ENCODE peak calls at places on chromosomes 1 and 21, in five cellular contexts. F, Q, H, L and B are unnamed samples.
A peak's percentile ranks its signal among the peaks of the same experiment; 100 is the strongest.

GRCh38 chr1:110829955-110830553 is 42.9 kb upstream of the CD53 start:
- DNase-seq in F (no peak), Q (peak; percentile 3), H (no peak), L (no peak), B (peak; percentile 48)

GRCh38 chr1:220950576-220950975 is 71.3 kb downstream of the HLX start:
- DNase-seq in F (no peak), Q (no peak), H (no peak), L (no peak), B (no peak)

GRCh38 chr1:162023547-162024501 is at the start of gene OLFML2B:
- DNase-seq in F (peak; percentile 58), Q (peak; percentile 84), H (no peak), L (no peak), B (peak; percentile 74)

GRCh38 chr1:35047188-35047858 is 15.6 kb upstream of the ZMYM6 start:
- DNase-seq in F (no peak), Q (no peak), H (no peak), L (no peak), B (peak; percentile 97)

GRCh38 chr1:203278087-203278884 is 27.0 kb upstream of the BTG2 start:
- DNase-seq in F (peak; percentile 92), Q (no peak), H (peak; percentile 98), L (peak; percentile 42), B (peak; percentile 91)

GRCh38 chr1:203424861-203425667 is 50.5 kb upstream of the PRELP start:
- DNase-seq in F (no peak), Q (no peak), H (no peak), L (no peak), B (no peak)

GRCh38 chr1:225737179-225737578 is 40.4 kb upstream of the SRP9 start:
- DNase-seq in F (no peak), Q (peak; percentile 28), H (no peak), L (no peak), B (no peak)

GRCh38 chr1:168428063-168428731 is 115.6 kb downstream of the XCL2 start:
- DNase-seq in F (no peak), Q (no peak), H (no peak), L (no peak), B (peak; percentile 63)

GRCh38 chr21:37082856-37083611 is 10.0 kb downstream of the TTC3 start:
- DNase-seq in F (no peak), Q (no peak), H (no peak), L (no peak), B (no peak)

GRCh38 chr1:48793863-48794262 is 17.2 kb upstream of the BEND5 start:
- DNase-seq in F (no peak), Q (no peak), H (no peak), L (no peak), B (no peak)

GRCh38 chr1:85027242-85027983 is 20.9 kb downstream of the MCOLN3 start:
- DNase-seq in F (no peak), Q (no peak), H (no peak), L (no peak), B (peak; percentile 15)

GRCh38 chr1:185352067-185352466 is 35.0 kb upstream of the IVNS1ABP start:
- DNase-seq in F (no peak), Q (no peak), H (no peak), L (no peak), B (no peak)

GRCh38 chr1:18104546-18105100 is 3.0 kb upstream of the IGSF21 start:
- DNase-seq in F (no peak), Q (no peak), H (no peak), L (no peak), B (no peak)

GRCh38 chr21:42641311-42642218 is 11.9 kb upstream of the PDE9A start:
- DNase-seq in F (no peak), Q (no peak), H (no peak), L (no peak), B (peak; percentile 19)

GRCh38 chr1:89706700-89707012 is 73.7 kb downstream of the LRRC8C start:
- DNase-seq in F (no peak), Q (no peak), H (no peak), L (no peak), B (no peak)

GRCh38 chr1:45446530-45446929 is 44.4 kb downstream of the TESK2 start:
- DNase-seq in F (no peak), Q (no peak), H (no peak), L (no peak), B (no peak)

GRCh38 chr1:168408531-168409242 is 128.0 kb downstream of the TBX19 start:
- DNase-seq in F (peak; percentile 20), Q (peak; percentile 32), H (peak; percentile 57), L (peak; percentile 26), B (peak; percentile 18)

GRCh38 chr21:17387030-17387617 is 125.7 kb upstream of the CXADR start:
- DNase-seq in F (peak; percentile 71), Q (peak; percentile 25), H (no peak), L (peak; percentile 16), B (peak; percentile 76)

GRCh38 chr1:67608661-67609571 is 76.1 kb upstream of the GADD45A start:
- DNase-seq in F (no peak), Q (no peak), H (no peak), L (no peak), B (peak; percentile 32)

GRCh38 chr1:170663011-170663410 is 920 bp upstream of the PRRX1 start:
- DNase-seq in F (no peak), Q (no peak), H (no peak), L (no peak), B (no peak)

GRCh38 chr1:39103321-39104157 is 77.4 kb downstream of the NDUFS5 start:
- DNase-seq in F (no peak), Q (no peak), H (no peak), L (no peak), B (peak; percentile 48)

GRCh38 chr1:53375440-53375839 is 47.6 kb upstream of the LRP8 start:
- DNase-seq in F (no peak), Q (no peak), H (no peak), L (no peak), B (no peak)

GRCh38 chr21:42425603-42425985 is 21.9 kb downstream of the UBASH3A start:
- DNase-seq in F (no peak), Q (no peak), H (no peak), L (no peak), B (no peak)

GRCh38 chr1:91754348-91754747 is 131.6 kb downstream of the TGFBR3 start:
- DNase-seq in F (no peak), Q (no peak), H (no peak), L (no peak), B (no peak)

GRCh38 chr1:51058863-51059262 is 43.2 kb upstream of the C1orf185 start:
- DNase-seq in F (no peak), Q (no peak), H (no peak), L (no peak), B (no peak)
- TF ChIP-seq CTCF in F (no peak), Q (no peak), H (peak; percentile 16), L (no peak), B (peak; percentile 41)

DNA sequence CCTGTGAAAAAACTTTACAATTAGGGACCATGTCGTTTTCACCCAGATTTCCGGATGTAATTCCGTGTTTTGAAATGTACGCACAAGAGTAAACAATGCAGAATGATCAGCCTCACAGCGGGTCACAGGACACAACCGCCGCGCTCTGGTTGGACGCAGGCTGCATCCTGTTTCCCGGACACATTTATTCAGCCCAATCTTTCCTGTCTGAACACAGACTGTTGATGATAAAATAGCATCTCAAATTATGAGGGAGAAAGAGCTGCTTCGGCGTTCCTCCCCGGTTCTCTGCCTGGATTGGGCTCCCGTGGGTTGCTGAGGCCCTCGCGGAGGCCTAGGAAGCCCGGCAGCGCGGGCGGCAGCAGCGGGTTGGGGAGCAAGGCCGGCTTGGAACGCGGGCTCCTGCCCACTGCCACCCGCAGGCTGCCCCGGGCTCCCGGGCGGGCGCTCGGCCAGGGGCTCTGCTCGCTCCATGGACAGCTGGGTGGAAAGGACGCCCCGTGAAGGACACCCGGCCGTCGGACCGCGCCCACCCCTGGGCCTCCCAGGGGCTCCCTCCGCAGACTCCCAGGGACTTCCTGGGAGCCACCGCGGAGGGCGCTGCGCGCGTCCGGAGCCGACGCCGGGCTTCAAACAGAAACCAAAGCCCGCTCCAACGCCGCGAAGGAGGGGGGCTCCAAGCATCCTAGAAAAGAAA is 122.4 kb downstream of the ESRRG start:
- DNase-seq in F (peak; percentile 59), Q (peak; percentile 74), H (peak; percentile 94), L (no peak), B (peak; percentile 84)
- TF ChIP-seq CTCF in F (peak; percentile 38), Q (peak; percentile 56), H (peak; percentile 47), L (no peak), B (peak; percentile 65)

GRCh38 chr1:27447399-27447798 is 42.6 kb downstream of the WASF2 start:
- DNase-seq in F (no peak), Q (no peak), H (no peak), L (no peak), B (no peak)
- TF ChIP-seq CTCF in F (no peak), Q (no peak), H (no peak), L (no peak), B (no peak)

GRCh38 chr1:165143437-165144065 is 213.0 kb downstream of the LMX1A start:
- DNase-seq in F (no peak), Q (no peak), H (no peak), L (no peak), B (peak; percentile 9)
- TF ChIP-seq CTCF in F (no peak), Q (peak; percentile 52), H (no peak), L (peak; percentile 32), B (peak; percentile 68)

GRCh38 chr1:93021539-93022134 is 57.4 kb upstream of the MTF2 start:
- DNase-seq in F (no peak), Q (peak; percentile 26), H (no peak), L (no peak), B (peak; percentile 72)
- TF ChIP-seq CTCF in F (peak; percentile 62), Q (peak; percentile 58), H (peak; percentile 60), L (peak; percentile 90), B (peak; percentile 77)

DNA sequence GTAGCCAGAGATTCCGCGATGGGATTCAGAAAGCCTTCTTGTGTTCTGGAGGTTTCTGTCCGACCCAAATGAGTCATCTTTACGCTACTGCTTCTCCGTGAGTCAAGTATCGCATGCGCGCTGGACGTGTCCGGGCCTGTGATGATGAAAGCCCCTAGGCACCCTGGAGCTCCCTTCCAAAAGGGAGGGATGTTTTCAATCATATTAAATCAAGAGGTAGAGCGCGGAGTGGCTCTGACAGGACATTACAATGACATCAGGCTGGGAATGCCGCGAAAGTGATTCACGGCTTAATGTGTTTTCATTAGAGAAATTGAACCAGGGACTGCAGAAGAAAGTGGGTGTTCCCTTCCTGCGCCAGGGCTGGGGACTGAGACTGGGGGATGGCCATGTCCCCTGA is 48.5 kb downstream of the AJAP1 start:
- DNase-seq in F (no peak), Q (no peak), H (no peak), L (no peak), B (no peak)
- TF ChIP-seq CTCF in F (no peak), Q (no peak), H (no peak), L (no peak), B (no peak)

GRCh38 chr1:241608379-241609033 is 31.7 kb downstream of the CHML start:
- DNase-seq in F (no peak), Q (no peak), H (no peak), L (no peak), B (no peak)

GRCh38 chr1:241606544-241606943 is 33.6 kb downstream of the CHML start:
- DNase-seq in F (no peak), Q (no peak), H (no peak), L (no peak), B (no peak)

GRCh38 chr1:241603626-241604337 is 36.4 kb downstream of the CHML start:
- DNase-seq in F (peak; percentile 25), Q (no peak), H (no peak), L (no peak), B (peak; percentile 36)

GRCh38 chr1:241607497-241607896 is 32.7 kb downstream of the CHML start:
- DNase-seq in F (no peak), Q (no peak), H (no peak), L (no peak), B (no peak)

GRCh38 chr1:241605146-241605805 is 34.9 kb downstream of the CHML start:
- DNase-seq in F (no peak), Q (peak; percentile 64), H (no peak), L (no peak), B (peak; percentile 11)
- TF ChIP-seq CTCF in F (no peak), Q (peak; percentile 47), H (no peak), L (no peak), B (peak; percentile 33)

GRCh38 chr1:153534226-153534932 is 1.4 kb downstream of the S100A6 start:
- DNase-seq in F (no peak), Q (peak; percentile 38), H (no peak), L (no peak), B (no peak)
- TF ChIP-seq CTCF in F (no peak), Q (no peak), H (no peak), L (no peak), B (no peak)